ENCODE peak calls at places on chromosomes 5 and 9, in ten cellular contexts. V is MM.1S; M is AG10803; H is occipital lobe; T is stimulated activated CD8-positive, alpha-beta memory T cell treated with anti-CD3 and anti-CD28 coated beads, Interleukin-2, amount 100 ng/mL, for 48 hours; C is heart right ventricle; W is effector memory CD8-positive, alpha-beta T cell; J is natural killer cell; G is nephron progenitor cell; Q is neural crest cell. I is an unnamed sample.

GRCh38 chr5:2330325-2330724 is 421.2 kb downstream of the IRX2 start:
- DNase-seq in V (no peak), M (no peak), H (no peak), T (no peak), C (no peak), W (no peak), J (no peak), G (no peak), Q (no peak), I (no peak)

GRCh38 chr9:107819772-107820171 is 330.2 kb upstream of the KLF4 start:
- DNase-seq in V (no peak), M (no peak), H (no peak), T (no peak), C (no peak), W (no peak), J (no peak), G (no peak), Q (no peak), I (no peak)

GRCh38 chr9:136700309-136700708 is 12.1 kb upstream of the DIPK1B start:
- DNase-seq in V (no peak), M (peak; percentile 66), H (no peak), T (no peak), C (no peak), W (no peak), J (no peak), G (no peak), Q (no peak), I (no peak)

GRCh38 chr9:31615964-31616363 is 768.5 kb upstream of the ACO1 start:
- DNase-seq in V (no peak), M (no peak), H (no peak), T (no peak), C (no peak), W (no peak), J (no peak), G (no peak), Q (no peak), I (no peak)

GRCh38 chr5:69299625-69300024 is 33.0 kb downstream of the CCDC125 start:
- DNase-seq in V (no peak), M (no peak), H (no peak), T (no peak), C (no peak), W (no peak), J (no peak), G (no peak), Q (no peak), I (no peak)

GRCh38 chr5:52743529-52743928 is 44.2 kb upstream of the ITGA1 start:
- DNase-seq in V (no peak), M (no peak), H (no peak), T (no peak), C (no peak), W (no peak), J (no peak), G (no peak), Q (no peak), I (no peak)

GRCh38 chr5:142110046-142110531 is 1.5 kb downstream of the NDFIP1 start:
- DNase-seq in V (no peak), M (peak; percentile 52), H (no peak), T (no peak), C (no peak), W (no peak), J (no peak), G (peak; percentile 5), Q (no peak), I (no peak)

GRCh38 chr9:36828574-36829141 is 205.4 kb downstream of the PAX5 start:
- DNase-seq in V (no peak), M (no peak), H (no peak), T (no peak), C (no peak), W (no peak), J (no peak), G (no peak), Q (no peak), I (no peak)

GRCh38 chr5:143041461-143041860 is 271.3 kb downstream of the ARHGAP26 start:
- DNase-seq in V (no peak), M (no peak), H (no peak), T (no peak), C (no peak), W (no peak), J (no peak), G (no peak), Q (no peak), I (no peak)

GRCh38 chr9:93184439-93185221 is 691 bp downstream of the WNK2 start:
- DNase-seq in V (no peak), M (no peak), H (no peak), T (peak; percentile 9), C (no peak), W (no peak), J (no peak), G (peak; percentile 64), Q (no peak), I (peak; percentile 57)

GRCh38 chr9:74281674-74282073 is 215.5 kb upstream of the RORB start:
- DNase-seq in V (peak; percentile 18), M (no peak), H (no peak), T (no peak), C (no peak), W (no peak), J (no peak), G (no peak), Q (no peak), I (no peak)

GRCh38 chr9:134964271-134964670 is 46.6 kb upstream of the FCN1 start:
- DNase-seq in V (no peak), M (no peak), H (no peak), T (no peak), C (no peak), W (no peak), J (no peak), G (no peak), Q (no peak), I (no peak)

GRCh38 chr5:145975361-145976066 is 39.1 kb downstream of the SH3RF2 start:
- DNase-seq in V (no peak), M (peak; percentile 19), H (no peak), T (no peak), C (no peak), W (no peak), J (no peak), G (no peak), Q (no peak), I (no peak)

GRCh38 chr9:89548210-89548609 is 50.3 kb upstream of the SEMA4D start:
- DNase-seq in V (no peak), M (no peak), H (no peak), T (no peak), C (no peak), W (no peak), J (no peak), G (no peak), Q (no peak), I (no peak)

GRCh38 chr5:74865293-74865798 is 841 bp downstream of the FAM169A start:
- DNase-seq in V (no peak), M (no peak), H (no peak), T (no peak), C (no peak), W (no peak), J (no peak), G (peak; percentile 22), Q (no peak), I (no peak)

GRCh38 chr9:71767421-71768321 is 642 bp downstream of the CEMIP2 start:
- DNase-seq in V (no peak), M (no peak), H (no peak), T (peak; percentile 10), C (peak; percentile 14), W (no peak), J (no peak), G (peak; percentile 59), Q (peak; percentile 22), I (no peak)

GRCh38 chr5:75510836-75511434 is 494 bp downstream of the CERT1 start:
- DNase-seq in V (peak; percentile 16), M (peak; percentile 36), H (peak; percentile 73), T (peak; percentile 14), C (peak; percentile 52), W (peak; percentile 40), J (peak; percentile 47), G (peak; percentile 76), Q (peak; percentile 18), I (no peak)

GRCh38 chr9:137305060-137305787 is 3.2 kb upstream of the NRARP start:
- DNase-seq in V (peak; percentile 36), M (no peak), H (peak; percentile 69), T (peak; percentile 59), C (peak; percentile 78), W (no peak), J (peak; percentile 58), G (peak; percentile 90), Q (no peak), I (no peak)

GRCh38 chr9:112971415-112971814 is 40.6 kb downstream of the ZNF883 start:
- DNase-seq in V (no peak), M (peak; percentile 1), H (no peak), T (no peak), C (no peak), W (no peak), J (no peak), G (peak; percentile 14), Q (peak; percentile 4), I (no peak)